ENCODE peak calls at places on chromosomes 1 and 21, in seven cellular contexts. One of them, this sample, is unnamed.

GRCh38 chr1:163664706-163665321 is 343.1 kb downstream of the NUF2 start:
- DNase-seq in SW 1271: no peak
- DNase-seq in activated CD8-positive, alpha-beta T cell treated with anti-CD3 and anti-CD28 coated beads for 36 hours: no peak
- DNase-seq in activated T-cell treated with anti-CD3 and anti-CD28 coated beads, Interleukin-2, amount 50 U/mL, for 72 hours: no peak
- DNase-seq in ovary: no peak
- DNase-seq in activated T-helper 2 cell treated with anti-CD3 and anti-CD28 coated beads, Interferon-gamma antibody, Interleukin-2, Interleukin-4, amounts not matched to agents 10 μg/mL and 5 μg/mL and 100 μg/mL, durations not matched to agents 14 hours and 24 hours and 36 hours: no peak
- DNase-seq in WTC11: no peak
- DNase-seq in this sample: no peak

GRCh38 chr1:94798054-94798453 is 22.1 kb upstream of the SLC44A3 start:
- DNase-seq in SW 1271: no peak
- DNase-seq in activated CD8-positive, alpha-beta T cell treated with anti-CD3 and anti-CD28 coated beads for 36 hours: no peak
- DNase-seq in activated T-cell treated with anti-CD3 and anti-CD28 coated beads, Interleukin-2, amount 50 U/mL, for 72 hours: no peak
- DNase-seq in ovary: no peak
- DNase-seq in activated T-helper 2 cell treated with anti-CD3 and anti-CD28 coated beads, Interferon-gamma antibody, Interleukin-2, Interleukin-4, amounts not matched to agents 10 μg/mL and 5 μg/mL and 100 μg/mL, durations not matched to agents 14 hours and 24 hours and 36 hours: no peak
- DNase-seq in WTC11: no peak
- DNase-seq in this sample: no peak

GRCh38 chr21:42841156-42841915 is 38.0 kb downstream of the WDR4 start:
- DNase-seq in SW 1271: no peak
- DNase-seq in activated CD8-positive, alpha-beta T cell treated with anti-CD3 and anti-CD28 coated beads for 36 hours: no peak
- DNase-seq in activated T-cell treated with anti-CD3 and anti-CD28 coated beads, Interleukin-2, amount 50 U/mL, for 72 hours: no peak
- DNase-seq in ovary: no peak
- DNase-seq in activated T-helper 2 cell treated with anti-CD3 and anti-CD28 coated beads, Interferon-gamma antibody, Interleukin-2, Interleukin-4, amounts not matched to agents 10 μg/mL and 5 μg/mL and 100 μg/mL, durations not matched to agents 14 hours and 24 hours and 36 hours: no peak
- DNase-seq in WTC11: peak
- DNase-seq in this sample: no peak

GRCh38 chr1:36384542-36385409 is 948 bp downstream of the STK40 start:
- DNase-seq in SW 1271: peak
- DNase-seq in activated CD8-positive, alpha-beta T cell treated with anti-CD3 and anti-CD28 coated beads for 36 hours: peak
- DNase-seq in activated T-cell treated with anti-CD3 and anti-CD28 coated beads, Interleukin-2, amount 50 U/mL, for 72 hours: peak
- DNase-seq in ovary: peak
- DNase-seq in activated T-helper 2 cell treated with anti-CD3 and anti-CD28 coated beads, Interferon-gamma antibody, Interleukin-2, Interleukin-4, amounts not matched to agents 10 μg/mL and 5 μg/mL and 100 μg/mL, durations not matched to agents 14 hours and 24 hours and 36 hours: peak
- DNase-seq in WTC11: peak
- DNase-seq in this sample: peak

GRCh38 chr1:182735343-182735742 is 51.0 kb upstream of the RGS8 start:
- DNase-seq in SW 1271: no peak
- DNase-seq in activated CD8-positive, alpha-beta T cell treated with anti-CD3 and anti-CD28 coated beads for 36 hours: no peak
- DNase-seq in activated T-cell treated with anti-CD3 and anti-CD28 coated beads, Interleukin-2, amount 50 U/mL, for 72 hours: no peak
- DNase-seq in ovary: no peak
- DNase-seq in activated T-helper 2 cell treated with anti-CD3 and anti-CD28 coated beads, Interferon-gamma antibody, Interleukin-2, Interleukin-4, amounts not matched to agents 10 μg/mL and 5 μg/mL and 100 μg/mL, durations not matched to agents 14 hours and 24 hours and 36 hours: no peak
- DNase-seq in WTC11: no peak
- DNase-seq in this sample: no peak

GRCh38 chr1:212979340-212980122 is 29.2 kb downstream of the VASH2 start:
- DNase-seq in SW 1271: no peak
- DNase-seq in activated CD8-positive, alpha-beta T cell treated with anti-CD3 and anti-CD28 coated beads for 36 hours: peak
- DNase-seq in activated T-cell treated with anti-CD3 and anti-CD28 coated beads, Interleukin-2, amount 50 U/mL, for 72 hours: peak
- DNase-seq in ovary: no peak
- DNase-seq in activated T-helper 2 cell treated with anti-CD3 and anti-CD28 coated beads, Interferon-gamma antibody, Interleukin-2, Interleukin-4, amounts not matched to agents 10 μg/mL and 5 μg/mL and 100 μg/mL, durations not matched to agents 14 hours and 24 hours and 36 hours: no peak
- DNase-seq in WTC11: no peak
- DNase-seq in this sample: no peak

GRCh38 chr1:37274491-37274890 is 199.9 kb upstream of the ZC3H12A start:
- DNase-seq in SW 1271: no peak
- DNase-seq in activated CD8-positive, alpha-beta T cell treated with anti-CD3 and anti-CD28 coated beads for 36 hours: no peak
- DNase-seq in activated T-cell treated with anti-CD3 and anti-CD28 coated beads, Interleukin-2, amount 50 U/mL, for 72 hours: no peak
- DNase-seq in ovary: no peak
- DNase-seq in activated T-helper 2 cell treated with anti-CD3 and anti-CD28 coated beads, Interferon-gamma antibody, Interleukin-2, Interleukin-4, amounts not matched to agents 10 μg/mL and 5 μg/mL and 100 μg/mL, durations not matched to agents 14 hours and 24 hours and 36 hours: no peak
- DNase-seq in WTC11: no peak
- DNase-seq in this sample: no peak

GRCh38 chr1:77360256-77360655 is 78.4 kb downstream of the AK5 start:
- DNase-seq in SW 1271: no peak
- DNase-seq in activated CD8-positive, alpha-beta T cell treated with anti-CD3 and anti-CD28 coated beads for 36 hours: no peak
- DNase-seq in activated T-cell treated with anti-CD3 and anti-CD28 coated beads, Interleukin-2, amount 50 U/mL, for 72 hours: no peak
- DNase-seq in ovary: no peak
- DNase-seq in activated T-helper 2 cell treated with anti-CD3 and anti-CD28 coated beads, Interferon-gamma antibody, Interleukin-2, Interleukin-4, amounts not matched to agents 10 μg/mL and 5 μg/mL and 100 μg/mL, durations not matched to agents 14 hours and 24 hours and 36 hours: no peak
- DNase-seq in WTC11: no peak
- DNase-seq in this sample: no peak

GRCh38 chr1:12472798-12473551 is 145.0 kb downstream of the DHRS3 start:
- DNase-seq in SW 1271: no peak
- DNase-seq in activated CD8-positive, alpha-beta T cell treated with anti-CD3 and anti-CD28 coated beads for 36 hours: peak
- DNase-seq in activated T-cell treated with anti-CD3 and anti-CD28 coated beads, Interleukin-2, amount 50 U/mL, for 72 hours: peak
- DNase-seq in ovary: no peak
- DNase-seq in activated T-helper 2 cell treated with anti-CD3 and anti-CD28 coated beads, Interferon-gamma antibody, Interleukin-2, Interleukin-4, amounts not matched to agents 10 μg/mL and 5 μg/mL and 100 μg/mL, durations not matched to agents 14 hours and 24 hours and 36 hours: peak
- DNase-seq in WTC11: no peak
- DNase-seq in this sample: no peak

GRCh38 chr1:31354266-31354665 is 18.6 kb downstream of the FABP3 start:
- DNase-seq in SW 1271: no peak
- DNase-seq in activated CD8-positive, alpha-beta T cell treated with anti-CD3 and anti-CD28 coated beads for 36 hours: no peak
- DNase-seq in activated T-cell treated with anti-CD3 and anti-CD28 coated beads, Interleukin-2, amount 50 U/mL, for 72 hours: no peak
- DNase-seq in ovary: no peak
- DNase-seq in activated T-helper 2 cell treated with anti-CD3 and anti-CD28 coated beads, Interferon-gamma antibody, Interleukin-2, Interleukin-4, amounts not matched to agents 10 μg/mL and 5 μg/mL and 100 μg/mL, durations not matched to agents 14 hours and 24 hours and 36 hours: no peak
- DNase-seq in WTC11: no peak
- DNase-seq in this sample: no peak

GRCh38 chr1:191674780-191675179 is 483.5 kb upstream of the RGS18 start:
- DNase-seq in SW 1271: no peak
- DNase-seq in activated CD8-positive, alpha-beta T cell treated with anti-CD3 and anti-CD28 coated beads for 36 hours: no peak
- DNase-seq in activated T-cell treated with anti-CD3 and anti-CD28 coated beads, Interleukin-2, amount 50 U/mL, for 72 hours: no peak
- DNase-seq in ovary: no peak
- DNase-seq in activated T-helper 2 cell treated with anti-CD3 and anti-CD28 coated beads, Interferon-gamma antibody, Interleukin-2, Interleukin-4, amounts not matched to agents 10 μg/mL and 5 μg/mL and 100 μg/mL, durations not matched to agents 14 hours and 24 hours and 36 hours: no peak
- DNase-seq in WTC11: no peak
- DNase-seq in this sample: no peak

GRCh38 chr21:15751561-15751960 is 21.8 kb downstream of the USP25 start:
- DNase-seq in SW 1271: no peak
- DNase-seq in activated CD8-positive, alpha-beta T cell treated with anti-CD3 and anti-CD28 coated beads for 36 hours: no peak
- DNase-seq in activated T-cell treated with anti-CD3 and anti-CD28 coated beads, Interleukin-2, amount 50 U/mL, for 72 hours: no peak
- DNase-seq in ovary: no peak
- DNase-seq in activated T-helper 2 cell treated with anti-CD3 and anti-CD28 coated beads, Interferon-gamma antibody, Interleukin-2, Interleukin-4, amounts not matched to agents 10 μg/mL and 5 μg/mL and 100 μg/mL, durations not matched to agents 14 hours and 24 hours and 36 hours: no peak
- DNase-seq in WTC11: no peak
- DNase-seq in this sample: no peak

GRCh38 chr1:64440423-64440822 is 29.5 kb upstream of the CACHD1 start:
- DNase-seq in SW 1271: no peak
- DNase-seq in activated CD8-positive, alpha-beta T cell treated with anti-CD3 and anti-CD28 coated beads for 36 hours: no peak
- DNase-seq in activated T-cell treated with anti-CD3 and anti-CD28 coated beads, Interleukin-2, amount 50 U/mL, for 72 hours: no peak
- DNase-seq in ovary: no peak
- DNase-seq in activated T-helper 2 cell treated with anti-CD3 and anti-CD28 coated beads, Interferon-gamma antibody, Interleukin-2, Interleukin-4, amounts not matched to agents 10 μg/mL and 5 μg/mL and 100 μg/mL, durations not matched to agents 14 hours and 24 hours and 36 hours: no peak
- DNase-seq in WTC11: no peak
- DNase-seq in this sample: no peak

GRCh38 chr1:117860906-117861610 is 68.4 kb downstream of the GDAP2 start:
- DNase-seq in SW 1271: no peak
- DNase-seq in activated CD8-positive, alpha-beta T cell treated with anti-CD3 and anti-CD28 coated beads for 36 hours: no peak
- DNase-seq in activated T-cell treated with anti-CD3 and anti-CD28 coated beads, Interleukin-2, amount 50 U/mL, for 72 hours: no peak
- DNase-seq in ovary: no peak
- DNase-seq in activated T-helper 2 cell treated with anti-CD3 and anti-CD28 coated beads, Interferon-gamma antibody, Interleukin-2, Interleukin-4, amounts not matched to agents 10 μg/mL and 5 μg/mL and 100 μg/mL, durations not matched to agents 14 hours and 24 hours and 36 hours: no peak
- DNase-seq in WTC11: no peak
- DNase-seq in this sample: no peak

GRCh38 chr1:7375329-7375728 is 395.8 kb upstream of the VAMP3 start:
- DNase-seq in SW 1271: no peak
- DNase-seq in activated CD8-positive, alpha-beta T cell treated with anti-CD3 and anti-CD28 coated beads for 36 hours: no peak
- DNase-seq in activated T-cell treated with anti-CD3 and anti-CD28 coated beads, Interleukin-2, amount 50 U/mL, for 72 hours: no peak
- DNase-seq in ovary: no peak
- DNase-seq in activated T-helper 2 cell treated with anti-CD3 and anti-CD28 coated beads, Interferon-gamma antibody, Interleukin-2, Interleukin-4, amounts not matched to agents 10 μg/mL and 5 μg/mL and 100 μg/mL, durations not matched to agents 14 hours and 24 hours and 36 hours: no peak
- DNase-seq in WTC11: no peak
- DNase-seq in this sample: no peak

GRCh38 chr1:153100241-153100640 is 5.9 kb upstream of the SPRR2E start:
- DNase-seq in SW 1271: peak
- DNase-seq in activated CD8-positive, alpha-beta T cell treated with anti-CD3 and anti-CD28 coated beads for 36 hours: no peak
- DNase-seq in activated T-cell treated with anti-CD3 and anti-CD28 coated beads, Interleukin-2, amount 50 U/mL, for 72 hours: no peak
- DNase-seq in ovary: no peak
- DNase-seq in activated T-helper 2 cell treated with anti-CD3 and anti-CD28 coated beads, Interferon-gamma antibody, Interleukin-2, Interleukin-4, amounts not matched to agents 10 μg/mL and 5 μg/mL and 100 μg/mL, durations not matched to agents 14 hours and 24 hours and 36 hours: no peak
- DNase-seq in WTC11: no peak
- DNase-seq in this sample: no peak

GRCh38 chr1:195188821-195189220 is 1419.4 kb downstream of the KCNT2 start:
- DNase-seq in SW 1271: no peak
- DNase-seq in activated CD8-positive, alpha-beta T cell treated with anti-CD3 and anti-CD28 coated beads for 36 hours: no peak
- DNase-seq in activated T-cell treated with anti-CD3 and anti-CD28 coated beads, Interleukin-2, amount 50 U/mL, for 72 hours: no peak
- DNase-seq in ovary: no peak
- DNase-seq in activated T-helper 2 cell treated with anti-CD3 and anti-CD28 coated beads, Interferon-gamma antibody, Interleukin-2, Interleukin-4, amounts not matched to agents 10 μg/mL and 5 μg/mL and 100 μg/mL, durations not matched to agents 14 hours and 24 hours and 36 hours: no peak
- DNase-seq in WTC11: no peak
- DNase-seq in this sample: no peak

GRCh38 chr1:210684466-210685294 is 356.0 kb downstream of the HHAT start:
- DNase-seq in SW 1271: no peak
- DNase-seq in activated CD8-positive, alpha-beta T cell treated with anti-CD3 and anti-CD28 coated beads for 36 hours: peak
- DNase-seq in activated T-cell treated with anti-CD3 and anti-CD28 coated beads, Interleukin-2, amount 50 U/mL, for 72 hours: peak
- DNase-seq in ovary: no peak
- DNase-seq in activated T-helper 2 cell treated with anti-CD3 and anti-CD28 coated beads, Interferon-gamma antibody, Interleukin-2, Interleukin-4, amounts not matched to agents 10 μg/mL and 5 μg/mL and 100 μg/mL, durations not matched to agents 14 hours and 24 hours and 36 hours: no peak
- DNase-seq in WTC11: no peak
- DNase-seq in this sample: no peak

GRCh38 chr1:206757524-206758266 is 12.9 kb upstream of the IL19 start:
- DNase-seq in SW 1271: no peak
- DNase-seq in activated CD8-positive, alpha-beta T cell treated with anti-CD3 and anti-CD28 coated beads for 36 hours: peak
- DNase-seq in activated T-cell treated with anti-CD3 and anti-CD28 coated beads, Interleukin-2, amount 50 U/mL, for 72 hours: peak
- DNase-seq in ovary: no peak
- DNase-seq in activated T-helper 2 cell treated with anti-CD3 and anti-CD28 coated beads, Interferon-gamma antibody, Interleukin-2, Interleukin-4, amounts not matched to agents 10 μg/mL and 5 μg/mL and 100 μg/mL, durations not matched to agents 14 hours and 24 hours and 36 hours: no peak
- DNase-seq in WTC11: no peak
- DNase-seq in this sample: no peak

GRCh38 chr1:82392946-82393345 is 592.2 kb downstream of the ADGRL2 start:
- DNase-seq in SW 1271: no peak
- DNase-seq in activated CD8-positive, alpha-beta T cell treated with anti-CD3 and anti-CD28 coated beads for 36 hours: no peak
- DNase-seq in activated T-cell treated with anti-CD3 and anti-CD28 coated beads, Interleukin-2, amount 50 U/mL, for 72 hours: no peak
- DNase-seq in ovary: no peak
- DNase-seq in activated T-helper 2 cell treated with anti-CD3 and anti-CD28 coated beads, Interferon-gamma antibody, Interleukin-2, Interleukin-4, amounts not matched to agents 10 μg/mL and 5 μg/mL and 100 μg/mL, durations not matched to agents 14 hours and 24 hours and 36 hours: no peak
- DNase-seq in WTC11: no peak
- DNase-seq in this sample: no peak